ENCODE peak calls at places on chromosomes 16 and 17, in six cellular contexts. M is lower leg skin, Z is endothelial cell of umbilical vein, W is suprapubic skin, J is IMR-90, Y is body of pancreas. C is an unnamed sample.

GRCh38 chr16:65833171-65833871 is 533.2 kb upstream of the CDH5 start:
- DNase-seq in Y (no peak), J (peak), W (no peak), M (no peak), Z (no peak), C (peak)

GRCh38 chr17:18139949-18140348 is 31.4 kb downstream of the MYO15A start:
- DNase-seq in M (no peak), Y (no peak), J (peak), Z (no peak), W (no peak), C (no peak)

GRCh38 chr17:6560496-6560895 is 4.1 kb upstream of the PITPNM3 start:
- DNase-seq in W (no peak), Y (no peak), Z (no peak), M (no peak), J (no peak), C (no peak)

GRCh38 chr17:15265131-15265530 is at the start of gene PMP22:
- DNase-seq in M (no peak), J (no peak), Y (peak), W (no peak), Z (no peak), C (no peak)

GRCh38 chr17:44212507-44213402 is 6.7 kb downstream of the UBTF start:
- DNase-seq in Y (no peak), Z (no peak), W (no peak), M (no peak), J (no peak), C (no peak)

GRCh38 chr17:7929158-7930029 is at the start of gene KCNAB3:
- DNase-seq in Y (peak), J (peak), W (no peak), Z (peak), M (no peak), C (no peak)

GRCh38 chr17:49557204-49558024 is 18.3 kb upstream of the NXPH3 start:
- DNase-seq in M (peak), Y (peak), W (peak), J (peak), Z (peak), C (no peak)

GRCh38 chr16:1309888-1310831 is 724 bp downstream of the UBE2I start:
- DNase-seq in J (peak), Z (peak), W (no peak), M (peak), Y (peak), C (peak)

GRCh38 chr16:77212736-77213541 is 13.7 kb downstream of the SYCE1L start:
- DNase-seq in Z (peak), Y (peak), M (peak), J (no peak), W (peak), C (peak)

GRCh38 chr17:9905902-9906301 is 831 bp upstream of the RCVRN start:
- DNase-seq in Y (peak), W (no peak), J (no peak), M (no peak), Z (no peak), C (no peak)

GRCh38 chr17:58279016-58279671 is 1.6 kb downstream of the MPO start:
- DNase-seq in Z (no peak), Y (peak), J (peak), W (no peak), M (no peak), C (peak)

GRCh38 chr17:8892338-8892690 is 24.8 kb upstream of the PIK3R6 start:
- DNase-seq in J (no peak), Z (no peak), W (no peak), Y (no peak), M (no peak), C (no peak)

GRCh38 chr17:81813371-81813684 is 9.4 kb downstream of the GCGR start:
- DNase-seq in Y (no peak), J (no peak), Z (no peak), M (no peak), W (no peak), C (no peak)

GRCh38 chr17:5793899-5794298 is 209.6 kb upstream of the NLRP1 start:
- DNase-seq in Y (no peak), M (no peak), W (no peak), Z (peak), J (no peak), C (no peak)

GRCh38 chr16:58937661-58938060 is 203.5 kb upstream of the GOT2 start:
- DNase-seq in M (no peak), Y (no peak), J (no peak), Z (no peak), W (no peak), C (no peak)

GRCh38 chr17:7846063-7846735 is 8.7 kb upstream of the TMEM88 start:
- DNase-seq in Z (no peak), W (no peak), Y (no peak), J (no peak), M (peak), C (peak)

GRCh38 chr16:25256821-25257503 is 683 bp downstream of the ZKSCAN2 start:
- DNase-seq in J (peak), M (no peak), Z (no peak), W (no peak), Y (peak), C (peak)

GRCh38 chr16:57470683-57471082 is 8.2 kb downstream of the POLR2C start:
- DNase-seq in J (no peak), Y (peak), W (no peak), Z (peak), M (peak), C (peak)

GRCh38 chr16:51621610-51622009 is 470.5 kb upstream of the SALL1 start:
- DNase-seq in Y (no peak), Z (no peak), M (no peak), W (no peak), J (no peak), C (no peak)

GRCh38 chr17:45127583-45128300 is 4.6 kb downstream of the PLCD3 start:
- DNase-seq in W (no peak), J (peak), Y (peak), Z (peak), M (peak), C (peak)

GRCh38 chr16:82945420-82946096 is 318.8 kb downstream of the CDH13 start:
- DNase-seq in J (no peak), Z (peak), M (no peak), Y (no peak), W (no peak), C (no peak)

GRCh38 chr16:22645868-22646267 is 135.2 kb downstream of the NPIPB5 start:
- DNase-seq in Y (no peak), Z (no peak), W (no peak), M (no peak), J (no peak), C (no peak)

GRCh38 chr17:28547096-28547622 is 5.3 kb downstream of the UNC119 start:
- DNase-seq in W (no peak), Z (no peak), Y (no peak), M (no peak), J (no peak), C (no peak)

GRCh38 chr17:81958633-81959342 is 2.2 kb downstream of the NOTUM start:
- DNase-seq in Y (no peak), W (no peak), J (no peak), M (no peak), Z (no peak), C (no peak)

GRCh38 chr17:39231587-39232551 is 6.1 kb upstream of the STAC2 start:
- DNase-seq in M (no peak), W (no peak), J (peak), Z (peak), Y (peak), C (no peak)

GRCh38 chr16:25433388-25433787 is 175.7 kb upstream of the ZKSCAN2 start:
- DNase-seq in Z (no peak), W (no peak), J (no peak), M (no peak), Y (no peak), C (no peak)

GRCh38 chr17:83125515-83126274 is 46.3 kb downstream of the METRNL start:
- DNase-seq in W (peak), Z (no peak), Y (no peak), J (no peak), M (peak), C (no peak)

GRCh38 chr17:4559851-4560820 is at the start of gene GGT6:
- DNase-seq in Y (peak), W (peak), Z (no peak), M (no peak), J (no peak), C (peak)

GRCh38 chr17:45172541-45173286 is 11.0 kb downstream of the HEXIM2 start:
- DNase-seq in Y (peak), W (no peak), M (peak), Z (no peak), J (peak), C (peak)

GRCh38 chr17:72110231-72110952 is 10.4 kb upstream of the SOX9 start:
- DNase-seq in Z (no peak), W (no peak), M (no peak), Y (no peak), J (no peak), C (no peak)

GRCh38 chr17:46878055-46878454 is 26.7 kb downstream of the WNT9B start:
- DNase-seq in W (no peak), Y (no peak), M (peak), J (no peak), Z (no peak), C (peak)

GRCh38 chr16:4051591-4051990 is 64.7 kb downstream of the ADCY9 start:
- DNase-seq in Z (no peak), W (no peak), Y (no peak), M (no peak), J (no peak), C (no peak)

GRCh38 chr17:71071837-71072236 is 902.5 kb downstream of the KCNJ2 start:
- DNase-seq in M (no peak), W (no peak), Y (no peak), Z (no peak), J (peak), C (peak)

GRCh38 chr16:68233085-68233834 is 2.7 kb downstream of the ESRP2 start:
- DNase-seq in Y (no peak), Z (no peak), W (peak), J (no peak), M (no peak), C (no peak)
- TF ChIP-seq CTCF in Y (no peak), Z (no peak), W (no peak), J (no peak), M (no peak), C (no peak)

GRCh38 chr16:89337965-89338364 is 120.5 kb downstream of the ZNF778 start:
- DNase-seq in Z (no peak), J (no peak), Y (no peak), M (no peak), W (no peak), C (no peak)
- TF ChIP-seq POLR2A in Z (no peak), J (no peak), Y (no peak), M (no peak), W (no peak), C (no peak)

GRCh38 chr16:26963109-26963508 is 103.6 kb upstream of the C16orf82 start:
- DNase-seq in M (no peak), Y (no peak), J (peak), W (no peak), Z (no peak), C (peak)
- TF ChIP-seq CTCF in M (no peak), Y (no peak), J (peak), W (no peak), Z (no peak), C (peak)

GRCh38 chr16:85688586-85689284 is at the start of gene GINS2:
- DNase-seq in Y (peak), Z (peak), W (peak), J (peak), M (peak), C (peak)
- TF ChIP-seq POLR2A in Y (no peak), Z (peak), W (no peak), J (peak), M (no peak), C (no peak)

GRCh38 chr17:31532526-31532925 is 141.1 kb downstream of the RAB11FIP4 start:
- DNase-seq in W (no peak), M (no peak), Y (no peak), Z (no peak), J (no peak), C (no peak)
- TF ChIP-seq CTCF in W (no peak), M (no peak), Y (no peak), Z (no peak), J (no peak), C (no peak)

GRCh38 chr17:77088455-77089117 is 52.2 kb upstream of the SEC14L1 start:
- DNase-seq in M (peak), Y (peak), Z (peak), J (peak), W (peak), C (peak)

GRCh38 chr17:77085916-77086432 is 54.8 kb upstream of the SEC14L1 start:
- DNase-seq in Z (peak), J (no peak), M (no peak), W (no peak), Y (no peak), C (no peak)

GRCh38 chr17:77087650-77088454 is 52.9 kb upstream of the SEC14L1 start:
- DNase-seq in Z (no peak), Y (no peak), W (no peak), J (no peak), M (peak), C (no peak)

GRCh38 chr17:77086433-77087010 is 54.2 kb upstream of the SEC14L1 start:
- DNase-seq in Z (peak), W (peak), J (peak), Y (peak), M (peak), C (peak)

GRCh38 chr17:77083547-77083946 is 57.2 kb upstream of the SEC14L1 start:
- DNase-seq in J (no peak), W (no peak), Y (no peak), Z (no peak), M (no peak), C (no peak)
- TF ChIP-seq POLR2A in J (no peak), W (no peak), Y (no peak), Z (no peak), M (no peak), C (no peak)

DNA sequence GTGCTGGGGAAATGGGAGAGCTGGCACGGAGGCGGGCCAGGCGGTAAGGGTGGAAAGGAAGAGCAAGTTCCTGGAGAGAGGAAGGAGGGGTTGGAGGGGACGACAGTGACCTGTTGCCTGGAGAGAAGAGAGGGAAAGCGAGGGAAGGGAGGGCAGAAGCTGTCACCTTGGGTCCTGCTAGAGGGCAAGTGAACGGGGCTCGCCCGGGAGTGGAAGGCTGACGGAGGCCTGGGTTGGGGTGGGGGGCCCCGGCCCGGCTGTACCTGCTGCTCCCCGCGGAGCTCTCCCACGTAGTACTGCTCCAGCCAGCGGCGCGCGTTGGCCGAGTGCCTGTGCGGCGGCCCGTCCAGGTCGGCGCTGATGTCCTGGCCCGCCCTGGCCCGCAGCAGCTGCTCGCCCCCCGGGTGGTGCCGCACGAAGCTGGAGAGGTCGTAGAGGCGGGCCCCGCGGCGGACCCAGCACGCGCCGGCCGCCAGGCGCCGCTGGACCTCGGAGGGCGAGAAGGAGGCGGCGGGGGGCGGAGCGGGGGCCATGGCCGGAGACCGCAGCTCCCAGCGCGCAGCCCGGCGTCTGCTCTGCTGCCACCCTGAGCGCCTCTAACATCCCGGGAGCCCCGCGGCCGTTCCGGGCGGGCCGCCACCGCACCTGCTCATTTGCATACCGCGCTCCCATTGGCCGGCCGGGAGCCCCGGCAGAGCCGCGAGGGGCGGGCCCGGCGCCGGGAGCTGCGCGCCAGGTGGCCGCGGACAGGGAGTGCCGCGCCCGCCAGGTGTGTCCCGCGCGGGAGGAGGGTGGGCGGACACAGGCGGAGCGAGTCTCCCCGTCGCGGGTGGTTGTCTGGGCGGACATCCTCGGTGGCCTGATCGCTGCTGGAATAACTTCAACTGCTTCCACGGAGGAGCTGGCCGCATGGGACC is at the start of gene FA2H:
- DNase-seq in J (peak), W (no peak), Y (peak), Z (peak), M (peak), C (peak)
- TF ChIP-seq CTCF in J (peak), W (no peak), Y (peak), Z (peak), M (no peak), C (no peak)

DNA sequence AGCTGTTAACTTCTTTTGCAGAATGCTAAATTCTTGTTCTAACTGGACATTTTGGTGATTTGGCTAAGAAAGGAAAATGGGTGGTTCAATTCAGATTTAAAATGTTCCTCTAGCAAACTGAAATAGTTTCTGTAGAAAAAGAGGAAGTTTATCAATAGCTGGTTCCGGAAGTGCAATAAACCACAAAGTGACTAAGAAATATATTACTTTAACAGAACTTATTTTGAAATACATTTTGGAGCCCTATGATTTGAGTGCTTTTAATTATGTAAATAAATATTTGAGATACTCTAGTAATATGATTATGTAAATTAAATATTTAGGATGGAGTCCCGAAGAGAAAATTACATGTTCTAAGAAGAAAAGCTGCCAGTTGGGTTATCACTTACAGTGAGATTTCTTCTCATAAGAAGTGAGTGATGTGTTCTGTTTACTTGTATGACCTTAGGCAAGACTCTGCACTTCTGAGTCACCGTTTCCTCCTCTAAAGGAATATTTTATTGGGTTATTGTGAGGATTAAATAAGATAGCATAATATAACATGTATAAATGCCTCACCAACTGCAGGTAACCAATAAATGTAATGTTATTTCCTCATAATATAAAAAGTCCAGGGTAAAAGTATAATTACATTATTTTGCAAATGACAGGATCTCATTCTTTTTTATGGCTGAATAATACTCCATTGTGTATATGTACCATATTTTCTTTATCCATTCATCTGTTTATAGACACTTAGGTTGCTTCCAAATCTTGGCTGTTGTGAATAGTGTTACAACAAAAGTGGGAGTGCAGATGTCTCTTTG is at the start of gene EVI2B:
- DNase-seq in Y (no peak), M (no peak), W (no peak), Z (peak), J (peak), C (no peak)
- TF ChIP-seq POLR2A in Y (no peak), M (no peak), W (no peak), Z (no peak), J (no peak), C (no peak)